ENCODE peak calls at places on chromosome 5, in six cellular contexts. Y, A, Z, F, S and J are unnamed samples.

GRCh38 chr5:24621809-24622208 is 23.0 kb downstream of the CDH10 start:
- DNase-seq in A (no peak), Z (no peak), F (no peak), Y (peak; percentile 78), S (no peak), J (no peak)

GRCh38 chr5:96146675-96147074 is 185.0 kb upstream of the ELL2 start:
- DNase-seq in Z (no peak), S (peak; percentile 26), Y (no peak), A (no peak), F (no peak), J (no peak)

GRCh38 chr5:15927710-15928380 is 251.7 kb downstream of the MARCHF11 start:
- DNase-seq in Z (no peak), S (no peak), A (no peak), Y (no peak), F (peak; percentile 53), J (no peak)

GRCh38 chr5:140556438-140556837 is 835 bp downstream of the SRA1 start:
- DNase-seq in A (no peak), S (no peak), F (no peak), Z (no peak), Y (no peak), J (no peak)

GRCh38 chr5:95857185-95857945 is 34.8 kb upstream of the GLRX start:
- DNase-seq in S (no peak), A (peak; percentile 78), Y (no peak), F (peak; percentile 95), Z (no peak), J (peak; percentile 82)

GRCh38 chr5:169753795-169754194 is 116.7 kb downstream of the DOCK2 start:
- DNase-seq in F (no peak), S (no peak), A (no peak), Y (no peak), Z (no peak), J (no peak)

GRCh38 chr5:138900281-138900965 is 25.3 kb upstream of the LRRTM2 start:
- DNase-seq in Y (no peak), Z (no peak), A (no peak), S (no peak), F (no peak), J (no peak)

GRCh38 chr5:31941356-31941755 is 232.8 kb downstream of the GOLPH3 start:
- DNase-seq in A (no peak), Y (no peak), Z (no peak), S (no peak), F (no peak), J (no peak)

GRCh38 chr5:33194914-33195313 is 245.9 kb upstream of the TARS1 start:
- DNase-seq in A (no peak), F (no peak), Y (no peak), Z (no peak), S (no peak), J (no peak)